ENCODE peak calls at places on chromosomes 6 and 20, in eight cellular contexts. One of them, this sample, is unnamed. For H3K27me3, the result is how much of the 10 kb centered on the place peaks cover.

GRCh38 chr6:15874821-15875220 is 212.0 kb upstream of the DTNBP1 start:
- DNase-seq in CD8-positive, alpha-beta memory T cell: no peak
- DNase-seq in tibial nerve: no peak
- DNase-seq in heart left ventricle: no peak
- DNase-seq in adrenal gland: no peak
- DNase-seq in brain microvascular endothelial cell: peak
- DNase-seq in fibroblast of lung: peak
- DNase-seq in aorta: no peak
- DNase-seq in this sample: no peak

GRCh38 chr6:9502991-9503761 is 911.7 kb downstream of the TFAP2A start:
- DNase-seq in CD8-positive, alpha-beta memory T cell: no peak
- DNase-seq in tibial nerve: no peak
- DNase-seq in fibroblast of lung: peak
- DNase-seq in heart left ventricle: no peak
- DNase-seq in adrenal gland: no peak
- DNase-seq in aorta: no peak
- DNase-seq in brain microvascular endothelial cell: peak
- DNase-seq in this sample: no peak

GRCh38 chr6:34155471-34156300 is 9.8 kb upstream of the GRM4 start:
- DNase-seq in brain microvascular endothelial cell: no peak
- DNase-seq in fibroblast of lung: no peak
- DNase-seq in tibial nerve: no peak
- DNase-seq in CD8-positive, alpha-beta memory T cell: no peak
- DNase-seq in adrenal gland: no peak
- DNase-seq in aorta: no peak
- DNase-seq in heart left ventricle: no peak
- DNase-seq in this sample: peak

GRCh38 chr6:14943116-14943515 is 302.8 kb upstream of the JARID2 start:
- DNase-seq in fibroblast of lung: no peak
- DNase-seq in heart left ventricle: no peak
- DNase-seq in brain microvascular endothelial cell: no peak
- DNase-seq in aorta: no peak
- DNase-seq in CD8-positive, alpha-beta memory T cell: no peak
- DNase-seq in adrenal gland: no peak
- DNase-seq in tibial nerve: no peak
- DNase-seq in this sample: no peak

GRCh38 chr20:60239981-60240380 is 281.8 kb downstream of the CDH26 start:
- DNase-seq in adrenal gland: no peak
- DNase-seq in brain microvascular endothelial cell: no peak
- DNase-seq in fibroblast of lung: no peak
- DNase-seq in tibial nerve: no peak
- DNase-seq in aorta: no peak
- DNase-seq in CD8-positive, alpha-beta memory T cell: no peak
- DNase-seq in heart left ventricle: no peak
- DNase-seq in this sample: no peak

GRCh38 chr6:97294451-97294850 is 11.4 kb upstream of the MMS22L start:
- DNase-seq in heart left ventricle: no peak
- DNase-seq in tibial nerve: no peak
- DNase-seq in fibroblast of lung: peak
- DNase-seq in brain microvascular endothelial cell: peak
- DNase-seq in CD8-positive, alpha-beta memory T cell: no peak
- DNase-seq in aorta: no peak
- DNase-seq in adrenal gland: no peak
- DNase-seq in this sample: no peak

GRCh38 chr20:6700563-6701328 is 66.7 kb upstream of the BMP2 start:
- DNase-seq in fibroblast of lung: no peak
- DNase-seq in brain microvascular endothelial cell: no peak
- DNase-seq in aorta: peak
- DNase-seq in adrenal gland: peak
- DNase-seq in CD8-positive, alpha-beta memory T cell: no peak
- DNase-seq in tibial nerve: no peak
- DNase-seq in heart left ventricle: peak
- DNase-seq in this sample: no peak

GRCh38 chr6:140858381-140858971 is 1274.2 kb upstream of the GJE1 start:
- DNase-seq in fibroblast of lung: peak
- DNase-seq in CD8-positive, alpha-beta memory T cell: no peak
- DNase-seq in tibial nerve: no peak
- DNase-seq in adrenal gland: no peak
- DNase-seq in brain microvascular endothelial cell: no peak
- DNase-seq in aorta: no peak
- DNase-seq in heart left ventricle: no peak
- DNase-seq in this sample: no peak

GRCh38 chr6:116313377-116313776 is 33.6 kb upstream of the TSPYL1 start:
- DNase-seq in fibroblast of lung: peak
- DNase-seq in adrenal gland: no peak
- DNase-seq in tibial nerve: no peak
- DNase-seq in heart left ventricle: no peak
- DNase-seq in aorta: no peak
- DNase-seq in CD8-positive, alpha-beta memory T cell: no peak
- DNase-seq in brain microvascular endothelial cell: no peak
- DNase-seq in this sample: no peak

GRCh38 chr6:31353508-31353907 is 3.5 kb downstream of the HLA-B start:
- DNase-seq in brain microvascular endothelial cell: no peak
- DNase-seq in fibroblast of lung: no peak
- DNase-seq in tibial nerve: no peak
- DNase-seq in heart left ventricle: no peak
- DNase-seq in CD8-positive, alpha-beta memory T cell: peak
- DNase-seq in adrenal gland: no peak
- DNase-seq in aorta: no peak
- DNase-seq in this sample: no peak

GRCh38 chr6:31354248-31354647 is 2.7 kb downstream of the HLA-B start:
- DNase-seq in adrenal gland: no peak
- DNase-seq in fibroblast of lung: no peak
- DNase-seq in aorta: no peak
- DNase-seq in heart left ventricle: no peak
- DNase-seq in tibial nerve: no peak
- DNase-seq in brain microvascular endothelial cell: no peak
- DNase-seq in CD8-positive, alpha-beta memory T cell: no peak
- DNase-seq in this sample: no peak

GRCh38 chr6:31355540-31355988 is 1.4 kb downstream of the HLA-B start:
- DNase-seq in CD8-positive, alpha-beta memory T cell: peak
- DNase-seq in brain microvascular endothelial cell: no peak
- DNase-seq in tibial nerve: no peak
- DNase-seq in aorta: no peak
- DNase-seq in heart left ventricle: no peak
- DNase-seq in fibroblast of lung: no peak
- DNase-seq in adrenal gland: no peak
- DNase-seq in this sample: no peak

GRCh38 chr6:31356216-31356945 is 598 bp downstream of the HLA-B start:
- DNase-seq in CD8-positive, alpha-beta memory T cell: peak
- DNase-seq in aorta: no peak
- DNase-seq in brain microvascular endothelial cell: no peak
- DNase-seq in heart left ventricle: peak
- DNase-seq in adrenal gland: peak
- DNase-seq in fibroblast of lung: peak
- DNase-seq in tibial nerve: peak
- DNase-seq in this sample: no peak

DNA sequence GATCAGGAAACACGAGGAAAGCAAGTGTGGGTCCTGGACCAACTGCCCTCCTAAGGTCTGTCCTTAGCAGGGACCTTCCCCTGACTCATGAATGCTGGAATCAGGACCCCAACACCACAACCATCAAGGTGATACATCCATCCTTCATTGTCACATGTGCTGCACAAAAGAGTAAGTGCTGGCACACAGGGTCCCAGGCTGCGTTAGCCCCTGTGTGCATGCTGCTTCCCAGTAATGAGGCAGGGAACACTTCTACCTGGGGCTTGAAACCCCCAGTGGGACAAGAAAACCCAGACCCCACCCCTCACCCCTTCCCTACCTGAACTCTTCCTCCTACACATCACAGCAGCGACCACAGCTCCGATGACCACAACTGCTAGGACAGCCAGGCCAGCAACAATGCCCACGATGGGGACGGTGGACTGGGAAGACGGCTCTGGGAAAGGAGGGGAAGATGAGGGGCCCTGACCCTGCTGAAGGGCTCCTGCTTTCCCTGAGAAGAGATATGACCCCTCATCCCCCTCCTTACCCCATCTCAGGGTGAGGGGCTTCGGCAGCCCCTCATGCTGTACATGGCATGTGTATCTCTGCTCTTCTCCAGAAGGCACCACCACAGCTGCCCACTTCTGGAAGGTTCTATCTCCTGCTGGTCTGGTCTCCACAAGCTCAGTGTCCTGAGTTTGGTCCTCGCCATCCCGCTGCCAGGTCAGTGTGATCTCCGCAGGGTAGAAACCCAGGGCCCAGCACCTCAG is 2.0 kb downstream of the HLA-B start:
- DNase-seq in heart left ventricle: no peak
- DNase-seq in brain microvascular endothelial cell: no peak
- DNase-seq in CD8-positive, alpha-beta memory T cell: peak
- DNase-seq in adrenal gland: no peak
- DNase-seq in aorta: no peak
- DNase-seq in fibroblast of lung: no peak
- DNase-seq in tibial nerve: no peak
- DNase-seq in this sample: no peak
- H3K27me3 ChIP-seq in heart left ventricle: under half
- H3K27me3 ChIP-seq in brain microvascular endothelial cell: under half
- H3K27me3 ChIP-seq in CD8-positive, alpha-beta memory T cell: under half
- H3K27me3 ChIP-seq in adrenal gland: under half
- H3K27me3 ChIP-seq in aorta: under half
- H3K27me3 ChIP-seq in fibroblast of lung: under half
- H3K27me3 ChIP-seq in tibial nerve: under half
- H3K27me3 ChIP-seq in this sample: under half

GRCh38 chr20:63261808-63262528 is 7.7 kb upstream of the NKAIN4 start:
- DNase-seq in tibial nerve: no peak
- DNase-seq in aorta: no peak
- DNase-seq in adrenal gland: no peak
- DNase-seq in fibroblast of lung: no peak
- DNase-seq in CD8-positive, alpha-beta memory T cell: no peak
- DNase-seq in heart left ventricle: no peak
- DNase-seq in brain microvascular endothelial cell: no peak
- DNase-seq in this sample: no peak

GRCh38 chr20:63260943-63261807 is 6.9 kb upstream of the NKAIN4 start:
- DNase-seq in aorta: no peak
- DNase-seq in fibroblast of lung: no peak
- DNase-seq in brain microvascular endothelial cell: no peak
- DNase-seq in heart left ventricle: no peak
- DNase-seq in tibial nerve: no peak
- DNase-seq in adrenal gland: no peak
- DNase-seq in CD8-positive, alpha-beta memory T cell: no peak
- DNase-seq in this sample: no peak

GRCh38 chr20:63265891-63266515 is 6.6 kb upstream of the ARFGAP1 start:
- DNase-seq in tibial nerve: no peak
- DNase-seq in brain microvascular endothelial cell: no peak
- DNase-seq in CD8-positive, alpha-beta memory T cell: no peak
- DNase-seq in aorta: no peak
- DNase-seq in heart left ventricle: no peak
- DNase-seq in adrenal gland: no peak
- DNase-seq in fibroblast of lung: peak
- DNase-seq in this sample: no peak

GRCh38 chr20:63264519-63264918 is 8.1 kb upstream of the ARFGAP1 start:
- DNase-seq in tibial nerve: no peak
- DNase-seq in aorta: no peak
- DNase-seq in heart left ventricle: no peak
- DNase-seq in brain microvascular endothelial cell: no peak
- DNase-seq in fibroblast of lung: peak
- DNase-seq in CD8-positive, alpha-beta memory T cell: no peak
- DNase-seq in adrenal gland: no peak
- DNase-seq in this sample: no peak

DNA sequence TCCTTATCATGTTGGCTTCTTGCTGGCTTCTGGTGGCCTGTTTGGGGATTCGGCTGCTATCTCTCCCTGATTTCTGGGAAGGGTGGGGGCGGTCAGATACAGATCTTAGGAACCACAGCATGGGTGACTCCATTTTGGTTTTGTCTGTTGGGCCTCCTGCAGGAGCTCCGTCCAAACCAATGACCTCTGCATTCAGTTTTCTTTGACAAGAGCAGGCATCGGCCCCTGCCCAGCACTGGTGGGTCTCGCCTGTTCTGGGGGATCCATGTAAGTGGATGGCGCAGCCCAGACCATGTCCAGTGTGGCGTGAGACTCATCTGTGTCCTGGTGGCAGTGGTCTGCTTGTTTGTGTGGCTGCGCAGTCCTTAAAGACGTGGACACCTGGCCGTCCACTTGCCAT is 8.6 kb upstream of the ARFGAP1 start:
- DNase-seq in tibial nerve: no peak
- DNase-seq in CD8-positive, alpha-beta memory T cell: no peak
- DNase-seq in aorta: no peak
- DNase-seq in heart left ventricle: no peak
- DNase-seq in brain microvascular endothelial cell: no peak
- DNase-seq in adrenal gland: no peak
- DNase-seq in fibroblast of lung: peak
- DNase-seq in this sample: no peak
- H3K27me3 ChIP-seq in tibial nerve: half or more
- H3K27me3 ChIP-seq in CD8-positive, alpha-beta memory T cell: under half
- H3K27me3 ChIP-seq in aorta: under half
- H3K27me3 ChIP-seq in heart left ventricle: under half
- H3K27me3 ChIP-seq in brain microvascular endothelial cell: under half
- H3K27me3 ChIP-seq in adrenal gland: under half
- H3K27me3 ChIP-seq in fibroblast of lung: under half
- H3K27me3 ChIP-seq in this sample: under half

GRCh38 chr20:2002365-2002764 is 8.5 kb upstream of the PDYN start:
- DNase-seq in brain microvascular endothelial cell: no peak
- DNase-seq in aorta: no peak
- DNase-seq in tibial nerve: no peak
- DNase-seq in fibroblast of lung: no peak
- DNase-seq in adrenal gland: no peak
- DNase-seq in heart left ventricle: no peak
- DNase-seq in CD8-positive, alpha-beta memory T cell: no peak
- DNase-seq in this sample: no peak

GRCh38 chr20:2004171-2004570 is 10.3 kb upstream of the PDYN start:
- DNase-seq in CD8-positive, alpha-beta memory T cell: no peak
- DNase-seq in brain microvascular endothelial cell: no peak
- DNase-seq in fibroblast of lung: no peak
- DNase-seq in tibial nerve: no peak
- DNase-seq in adrenal gland: no peak
- DNase-seq in aorta: no peak
- DNase-seq in heart left ventricle: no peak
- DNase-seq in this sample: no peak

GRCh38 chr20:2006452-2007381 is 12.9 kb upstream of the PDYN start:
- DNase-seq in fibroblast of lung: peak
- DNase-seq in adrenal gland: peak
- DNase-seq in CD8-positive, alpha-beta memory T cell: no peak
- DNase-seq in tibial nerve: no peak
- DNase-seq in brain microvascular endothelial cell: peak
- DNase-seq in heart left ventricle: no peak
- DNase-seq in aorta: no peak
- DNase-seq in this sample: no peak

GRCh38 chr20:2005359-2005758 is 11.5 kb upstream of the PDYN start:
- DNase-seq in heart left ventricle: no peak
- DNase-seq in fibroblast of lung: peak
- DNase-seq in CD8-positive, alpha-beta memory T cell: no peak
- DNase-seq in tibial nerve: no peak
- DNase-seq in aorta: no peak
- DNase-seq in adrenal gland: no peak
- DNase-seq in brain microvascular endothelial cell: no peak
- DNase-seq in this sample: no peak

GRCh38 chr20:2005831-2006426 is 12.1 kb upstream of the PDYN start:
- DNase-seq in CD8-positive, alpha-beta memory T cell: peak
- DNase-seq in adrenal gland: peak
- DNase-seq in aorta: peak
- DNase-seq in tibial nerve: peak
- DNase-seq in fibroblast of lung: peak
- DNase-seq in brain microvascular endothelial cell: peak
- DNase-seq in heart left ventricle: peak
- DNase-seq in this sample: no peak
- H3K27me3 ChIP-seq in CD8-positive, alpha-beta memory T cell: under half
- H3K27me3 ChIP-seq in adrenal gland: under half
- H3K27me3 ChIP-seq in aorta: under half
- H3K27me3 ChIP-seq in tibial nerve: under half
- H3K27me3 ChIP-seq in fibroblast of lung: under half
- H3K27me3 ChIP-seq in brain microvascular endothelial cell: under half
- H3K27me3 ChIP-seq in heart left ventricle: under half
- H3K27me3 ChIP-seq in this sample: under half

GRCh38 chr6:31385041-31385440 is 18.4 kb upstream of the MICA start:
- DNase-seq in tibial nerve: no peak
- DNase-seq in adrenal gland: no peak
- DNase-seq in aorta: no peak
- DNase-seq in brain microvascular endothelial cell: no peak
- DNase-seq in fibroblast of lung: no peak
- DNase-seq in heart left ventricle: no peak
- DNase-seq in CD8-positive, alpha-beta memory T cell: no peak
- DNase-seq in this sample: no peak
- H3K27me3 ChIP-seq in tibial nerve: under half
- H3K27me3 ChIP-seq in adrenal gland: under half
- H3K27me3 ChIP-seq in aorta: under half
- H3K27me3 ChIP-seq in brain microvascular endothelial cell: under half
- H3K27me3 ChIP-seq in fibroblast of lung: under half
- H3K27me3 ChIP-seq in heart left ventricle: under half
- H3K27me3 ChIP-seq in CD8-positive, alpha-beta memory T cell: under half
- H3K27me3 ChIP-seq in this sample: under half

This sample was measured in RWPE2.